ENCODE peak calls at places on chromosomes 13 and 19, in seven cellular contexts. G, J, D, E, R, B and S are unnamed samples. For H3K4me1, the result is how much of the 10 kb centered on the place peaks cover.

GRCh38 chr19:54317108-54317964 is 4.4 kb upstream of the LILRA5 start:
- DNase-seq in G (peak), J (no peak), D (no peak), E (no peak), R (no peak), B (no peak), S (no peak)

GRCh38 chr19:45253396-45254027 is 2.4 kb downstream of the MARK4 start:
- DNase-seq in G (no peak), J (no peak), D (no peak), E (peak), R (peak), B (no peak), S (no peak)

GRCh38 chr13:28705734-28706133 is 13.0 kb downstream of the SLC46A3 start:
- DNase-seq in G (no peak), J (no peak), D (no peak), E (no peak), R (no peak), B (no peak), S (no peak)

GRCh38 chr13:82772802-82773201 is 1109.5 kb downstream of the SLITRK1 start:
- DNase-seq in G (no peak), J (no peak), D (no peak), E (no peak), R (no peak), B (no peak), S (no peak)

GRCh38 chr13:73496711-73497110 is 437.9 kb downstream of the KLF5 start:
- DNase-seq in G (no peak), J (no peak), D (no peak), E (no peak), R (no peak), B (no peak), S (no peak)

GRCh38 chr13:53200498-53201453 is 172.2 kb downstream of the OLFM4 start:
- DNase-seq in G (peak), J (peak), D (no peak), E (peak), R (peak), B (peak), S (peak)

GRCh38 chr19:16824658-16825311 is 4.4 kb upstream of the SIN3B start:
- DNase-seq in G (no peak), J (no peak), D (peak), E (peak), R (no peak), B (no peak), S (no peak)

GRCh38 chr19:13841339-13842293 is 35.3 kb upstream of the NANOS3 start:
- DNase-seq in G (no peak), J (peak), D (peak), E (peak), R (no peak), B (peak), S (peak)

GRCh38 chr19:2252481-2253105 is 3.5 kb downstream of the AMH start:
- DNase-seq in G (no peak), J (no peak), D (no peak), E (peak), R (no peak), B (no peak), S (peak)

GRCh38 chr19:2255112-2255845 is 938 bp downstream of the JSRP1 start:
- DNase-seq in G (no peak), J (no peak), D (no peak), E (peak), R (no peak), B (no peak), S (peak)

GRCh38 chr19:2253106-2254051 is 2.8 kb downstream of the JSRP1 start:
- DNase-seq in G (no peak), J (no peak), D (no peak), E (peak), R (no peak), B (no peak), S (peak)

GRCh38 chr19:2255982-2256685 is at the start of gene JSRP1:
- DNase-seq in G (no peak), J (no peak), D (no peak), E (peak), R (no peak), B (no peak), S (peak)

DNA sequence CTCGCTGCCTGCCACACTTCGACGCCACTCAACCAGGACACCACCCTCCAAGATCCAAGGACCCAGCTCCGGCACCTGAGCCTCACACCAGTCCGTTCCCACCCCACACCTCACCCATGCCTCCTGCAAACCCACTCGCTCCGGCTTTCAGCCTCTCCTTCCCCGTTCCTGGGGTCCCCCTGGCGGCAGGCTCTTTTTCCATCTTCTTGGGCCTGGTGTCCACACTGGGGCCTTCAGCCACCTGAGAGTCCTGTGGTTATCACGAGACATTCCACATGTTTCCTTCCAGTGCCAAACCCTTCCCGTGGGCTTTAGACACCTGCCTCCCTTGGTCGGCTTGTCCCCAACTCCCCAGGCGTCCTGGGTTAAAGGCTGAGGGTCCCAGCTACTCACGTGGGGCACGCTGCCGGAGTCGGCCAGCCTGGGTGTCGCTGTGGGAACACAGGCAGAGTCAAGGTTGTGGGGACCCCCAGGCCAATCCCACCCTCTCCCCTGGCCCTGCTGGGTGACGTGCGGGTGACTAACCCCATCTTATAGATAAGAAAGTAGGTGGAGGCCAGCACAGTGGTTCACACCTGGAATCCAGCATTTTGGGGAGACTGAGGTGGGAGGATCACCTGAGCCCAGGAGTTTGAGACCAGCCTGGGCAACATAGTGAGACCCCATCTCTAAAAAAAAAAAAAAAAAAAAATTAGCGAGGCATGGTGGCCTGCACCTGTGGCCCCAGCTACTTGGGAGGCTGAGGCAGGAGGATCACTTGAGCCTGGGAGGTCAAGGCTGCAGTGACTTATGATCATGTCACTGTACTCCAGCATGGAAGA is 2.0 kb downstream of the JSRP1 start:
- DNase-seq in G (no peak), J (no peak), D (no peak), E (peak), R (no peak), B (no peak), S (no peak)
- H3K4me1 ChIP-seq in G (under half), J (under half), D (under half), E (under half), R (under half), B (under half), S (under half)

DNA sequence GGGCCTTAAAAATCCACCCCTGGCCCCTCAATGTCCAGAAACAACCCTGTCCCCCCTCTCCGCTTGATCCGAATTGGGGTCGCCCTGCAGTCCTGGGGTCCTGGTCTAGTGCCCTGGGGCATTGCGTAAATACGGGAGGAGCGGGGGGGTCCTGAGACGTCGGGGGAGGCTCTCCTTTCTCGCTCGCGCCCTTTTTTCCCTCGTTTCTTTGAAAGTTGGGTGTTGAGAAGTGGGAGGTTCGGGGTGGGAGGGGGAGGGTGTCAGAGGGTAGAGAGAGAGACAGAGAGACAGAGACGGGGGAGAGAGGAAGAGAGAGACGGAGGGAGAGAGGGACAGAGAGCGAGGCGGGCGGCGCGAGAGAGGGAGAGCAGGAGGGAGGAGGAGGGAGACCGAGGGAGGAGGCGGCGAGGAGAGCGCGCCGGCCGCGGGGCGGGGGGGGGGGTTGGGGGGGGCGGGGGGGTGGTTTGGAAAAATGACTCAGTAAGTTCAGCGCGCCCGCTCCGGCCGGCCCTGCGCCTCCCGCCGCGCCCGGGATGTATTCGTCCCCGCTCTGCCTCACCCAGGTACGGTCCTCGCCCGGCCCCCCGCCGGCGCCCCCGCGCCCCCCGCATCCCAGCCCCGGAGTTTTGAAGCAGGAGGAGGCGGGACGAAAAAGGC is at the start of gene NFIC:
- DNase-seq in G (peak), J (peak), D (peak), E (peak), R (peak), B (peak), S (peak)
- H3K4me1 ChIP-seq in G (half or more), J (half or more), D (under half), E (under half), R (under half), B (under half), S (under half)

DNA sequence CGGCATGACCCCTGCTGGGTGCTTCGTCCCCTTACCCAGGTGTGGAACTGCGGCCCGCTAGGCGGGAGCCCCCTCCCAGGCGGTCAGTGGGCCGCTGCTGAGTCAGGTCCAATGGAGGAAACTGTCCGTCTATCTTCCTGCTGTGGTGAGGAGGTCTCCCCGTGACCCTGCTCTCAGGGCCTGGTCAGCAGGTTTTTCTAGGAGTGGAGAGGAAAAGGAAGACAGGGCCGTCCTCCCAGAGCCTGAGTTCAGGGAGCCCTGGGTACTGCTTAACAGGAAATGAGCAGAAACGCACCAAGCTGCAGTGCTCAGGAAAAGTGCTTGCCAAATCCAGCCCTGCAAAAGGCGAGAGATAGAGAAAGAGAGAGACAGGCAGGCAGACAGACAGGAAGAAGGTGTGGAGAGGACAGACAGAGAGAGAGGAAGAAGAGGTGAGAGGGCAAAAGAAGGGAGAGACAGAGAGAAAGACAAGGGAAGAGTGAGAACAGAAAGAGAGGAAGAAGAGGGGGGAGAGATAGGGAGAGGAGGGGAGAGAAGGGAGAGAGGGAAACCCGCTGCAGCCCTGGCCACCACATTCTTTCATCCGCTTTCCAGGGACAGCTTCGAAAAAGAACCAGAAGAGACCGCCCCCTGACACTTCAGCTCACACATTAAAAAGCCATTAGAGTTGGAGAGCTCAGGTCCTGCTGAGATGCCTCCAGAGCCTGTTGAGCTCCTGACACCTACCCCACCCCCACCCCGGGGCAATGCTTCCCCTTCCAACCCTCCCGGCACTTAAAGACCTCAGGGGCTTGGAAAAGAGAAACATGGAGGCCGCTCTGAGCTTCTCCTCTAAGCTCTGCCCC is 10.1 kb downstream of the SH3GL1 start:
- DNase-seq in G (peak), J (no peak), D (no peak), E (peak), R (peak), B (no peak), S (no peak)
- H3K4me1 ChIP-seq in G (half or more), J (half or more), D (under half), E (half or more), R (half or more), B (under half), S (under half)

GRCh38 chr19:15251010-15251748 is 18.9 kb upstream of the EPHX3 start:
- DNase-seq in G (no peak), J (no peak), D (peak), E (peak), R (peak), B (no peak), S (no peak)
- H3K4me1 ChIP-seq in G (half or more), J (half or more), D (half or more), E (half or more), R (under half), B (under half), S (under half)

GRCh38 chr19:12777217-12778019 is 2.1 kb upstream of the HOOK2 start:
- DNase-seq in G (peak), J (peak), D (peak), E (peak), R (peak), B (peak), S (peak)

GRCh38 chr19:12782174-12782423 is 6.7 kb upstream of the HOOK2 start:
- DNase-seq in G (no peak), J (no peak), D (no peak), E (peak), R (no peak), B (no peak), S (no peak)

GRCh38 chr19:12778020-12778904 is 2.9 kb upstream of the HOOK2 start:
- DNase-seq in G (peak), J (peak), D (peak), E (peak), R (peak), B (peak), S (peak)

GRCh38 chr19:12778905-12779161 is 3.5 kb upstream of the HOOK2 start:
- DNase-seq in G (no peak), J (no peak), D (no peak), E (no peak), R (no peak), B (no peak), S (no peak)

DNA sequence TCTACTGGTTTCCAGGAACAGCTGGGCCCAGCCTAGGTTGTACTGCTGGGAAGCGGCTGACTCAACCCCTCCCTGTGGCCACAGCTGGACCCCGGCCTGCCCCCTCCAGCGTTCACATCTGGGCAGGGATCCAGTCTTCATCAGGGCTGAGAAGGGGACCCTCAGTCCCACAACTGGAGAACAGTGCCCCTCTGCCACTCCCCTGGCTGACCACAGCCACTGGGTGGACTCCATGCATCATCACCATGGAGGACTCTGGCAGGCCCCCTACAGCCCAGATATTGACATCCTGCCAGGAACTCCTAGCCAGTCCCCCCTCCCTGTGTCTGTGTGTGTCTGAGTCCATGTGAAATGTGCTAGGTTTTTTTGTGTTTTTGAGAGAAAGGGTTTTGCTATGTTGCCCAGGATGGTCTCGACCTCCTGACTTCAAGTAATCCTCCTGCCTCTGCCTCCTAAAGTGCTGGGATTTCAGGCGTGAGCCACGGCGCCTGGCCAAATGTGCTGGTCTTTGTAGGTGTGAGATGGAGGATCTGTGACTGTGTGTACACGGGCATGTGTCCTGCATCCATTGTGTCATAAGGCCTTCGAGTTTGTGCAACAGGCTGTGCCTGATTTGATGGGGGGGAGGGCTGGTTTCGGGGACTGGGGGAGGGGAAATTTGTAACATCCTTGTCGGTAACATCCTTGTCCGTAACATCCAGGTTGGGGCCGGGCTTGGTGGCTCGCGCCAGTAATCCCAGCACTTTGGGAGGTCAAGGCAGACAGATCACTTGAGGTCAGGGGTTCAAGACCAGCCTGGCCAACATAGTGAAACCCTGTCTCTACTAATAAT is 4.0 kb upstream of the HOOK2 start:
- DNase-seq in G (peak), J (no peak), D (peak), E (peak), R (peak), B (peak), S (peak)
- H3K4me1 ChIP-seq in G (half or more), J (half or more), D (under half), E (under half), R (under half), B (under half), S (under half)

DNA sequence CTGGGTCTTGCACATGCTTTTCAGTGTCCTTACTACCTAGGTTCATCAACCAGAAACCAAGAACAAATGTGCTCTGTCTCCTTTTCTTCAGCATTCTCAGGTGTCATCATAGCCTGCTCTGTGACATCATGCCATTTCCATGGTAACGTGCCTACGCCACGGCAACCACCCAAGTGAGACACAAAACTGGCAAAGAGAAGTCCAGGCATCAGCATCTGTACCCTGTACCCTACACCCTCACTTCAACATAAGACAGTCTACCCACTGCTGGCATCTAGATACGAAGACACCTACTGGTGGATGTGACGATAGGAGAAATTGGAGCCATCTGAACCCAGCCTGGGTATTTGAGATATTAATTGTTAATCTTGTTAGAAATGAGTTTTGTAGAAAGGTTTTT is 13.3 kb downstream of the ZC3H4 start:
- DNase-seq in G (no peak), J (no peak), D (no peak), E (peak), R (no peak), B (no peak), S (no peak)
- H3K4me1 ChIP-seq in G (under half), J (half or more), D (under half), E (under half), R (under half), B (under half), S (under half)

DNA sequence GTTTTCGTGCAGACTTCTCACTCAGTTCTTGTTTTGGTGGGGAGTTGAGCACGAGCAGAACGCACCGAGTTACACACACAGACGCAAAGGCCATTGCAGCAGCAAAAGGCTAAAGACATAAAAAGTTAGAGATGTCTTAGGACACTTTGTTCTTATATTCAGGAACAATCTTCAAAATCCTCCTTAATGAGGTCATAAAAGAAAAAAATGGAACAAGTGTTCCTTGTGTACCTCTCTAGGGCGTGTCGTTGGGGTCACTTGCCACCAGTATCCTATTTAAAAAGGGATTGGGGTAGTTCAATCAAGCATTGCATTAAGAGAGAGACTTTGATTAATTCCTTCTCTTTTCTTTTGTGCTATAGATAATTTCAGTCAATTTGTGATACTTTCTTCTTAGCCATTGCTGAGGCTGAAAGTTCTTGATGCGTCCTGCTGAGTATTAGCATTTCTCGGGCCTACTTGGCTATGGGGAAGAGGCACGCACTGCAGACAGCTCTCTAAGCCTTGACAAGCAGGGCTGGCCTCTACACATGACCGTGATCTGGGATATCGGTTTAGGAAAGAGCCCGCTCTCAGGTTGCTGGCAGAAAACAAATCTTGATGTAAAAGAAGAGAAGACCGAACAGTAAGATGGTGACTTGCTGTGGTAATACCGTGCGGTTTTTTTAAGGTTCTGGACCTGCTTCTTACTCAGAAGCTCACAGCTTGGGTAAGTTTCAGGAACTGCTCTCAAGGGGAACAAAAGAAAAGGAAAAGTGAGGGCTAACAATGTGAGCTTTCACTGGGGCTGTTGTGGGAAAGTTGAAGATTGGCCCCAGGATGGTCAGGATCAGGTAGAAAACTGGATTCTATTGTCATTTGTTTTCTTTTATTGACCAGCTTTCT is 223.6 kb downstream of the TM9SF2 start:
- DNase-seq in G (no peak), J (no peak), D (no peak), E (no peak), R (no peak), B (no peak), S (no peak)
- H3K4me1 ChIP-seq in G (under half), J (under half), D (under half), E (under half), R (under half), B (under half), S (under half)

DNA sequence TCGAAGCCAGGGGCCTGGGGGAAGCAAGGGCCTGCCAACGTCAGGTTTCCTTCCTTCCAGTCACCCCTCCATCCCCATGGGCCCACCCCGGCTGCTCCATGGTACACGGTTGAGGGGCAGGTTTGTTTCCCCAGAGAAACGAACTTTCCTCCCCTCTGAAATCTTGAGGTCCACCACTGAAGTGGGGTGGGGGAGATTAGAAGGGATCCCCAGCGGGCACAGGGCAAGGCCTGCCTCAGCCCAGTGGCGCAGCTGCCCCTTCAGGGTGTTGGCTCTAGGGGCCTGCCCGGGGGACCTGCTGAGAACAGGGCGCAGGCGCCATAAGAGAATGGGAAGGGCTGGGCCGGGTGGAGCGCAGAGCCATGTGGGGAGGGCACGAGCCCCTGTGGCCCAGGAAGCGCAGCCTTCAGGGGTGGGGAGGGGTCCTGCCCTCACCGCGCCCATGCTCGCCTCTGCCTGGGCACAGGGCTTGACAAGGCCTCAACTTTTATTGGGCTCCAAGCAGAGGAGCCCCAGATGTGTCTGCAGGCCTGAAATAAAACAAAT is 16.1 kb downstream of the CEBPG start:
- DNase-seq in G (no peak), J (no peak), D (no peak), E (peak), R (no peak), B (no peak), S (no peak)
- H3K4me1 ChIP-seq in G (under half), J (half or more), D (under half), E (under half), R (under half), B (under half), S (under half)